ENCODE peak calls at places on chromosomes 13 and 19, in seven cellular contexts. Q is CD4-positive, alpha-beta T cell; F is H1; S is neural progenitor cell; B is stomach; W is ascending aorta; C is heart left ventricle. K is an unnamed sample.

GRCh38 chr19:45492627-45493470 is 4.0 kb downstream of the RTN2 start:
- DNase-seq in F (peak; percentile 89), C (peak; percentile 74), Q (no peak), W (no peak), S (peak; percentile 84), B (no peak), K (peak; percentile 84)

GRCh38 chr19:53545271-53546065 is 7.5 kb downstream of the ZNF331 start:
- DNase-seq in C (no peak), B (no peak), S (no peak), W (no peak), Q (no peak), F (no peak), K (no peak)

GRCh38 chr13:51865838-51866237 is 4.1 kb downstream of the CCDC70 start:
- DNase-seq in S (peak; percentile 28), Q (no peak), B (no peak), F (peak; percentile 58), W (no peak), C (no peak), K (no peak)

GRCh38 chr13:50127017-50127725 is 111.9 kb downstream of the KCNRG start:
- DNase-seq in W (no peak), F (peak; percentile 71), C (peak; percentile 64), Q (peak; percentile 47), S (peak; percentile 75), B (peak; percentile 50), K (peak; percentile 41)

GRCh38 chr19:14530005-14530348 is 583 bp downstream of the TECR start:
- DNase-seq in C (no peak), Q (no peak), B (no peak), F (no peak), S (peak; percentile 79), W (no peak), K (no peak)

GRCh38 chr13:83881917-83882625 is at the start of gene SLITRK1:
- DNase-seq in F (peak; percentile 93), W (no peak), Q (no peak), S (peak; percentile 94), B (no peak), C (no peak), K (peak; percentile 36)

GRCh38 chr19:34675250-34675649 is 1.7 kb downstream of the SCGB2B2 start:
- DNase-seq in S (no peak), C (no peak), B (no peak), W (no peak), Q (no peak), F (no peak), K (no peak)

GRCh38 chr19:28235606-28236125 is 977.3 kb downstream of the UQCRFS1 start:
- DNase-seq in B (no peak), Q (no peak), C (no peak), S (no peak), F (no peak), W (no peak), K (no peak)

GRCh38 chr13:100797921-100798320 is 123.3 kb upstream of the TMTC4 start:
- DNase-seq in S (no peak), B (no peak), F (no peak), C (no peak), W (no peak), Q (no peak), K (no peak)

GRCh38 chr19:54316746-54317107 is 3.8 kb upstream of the LILRA5 start:
- DNase-seq in B (no peak), Q (no peak), C (no peak), S (peak; percentile 24), F (peak; percentile 61), W (no peak), K (no peak)

GRCh38 chr13:95474992-95475391 is 77.5 kb upstream of the CLDN10 start:
- DNase-seq in C (no peak), W (no peak), S (peak; percentile 35), B (no peak), Q (no peak), F (no peak), K (no peak)

GRCh38 chr19:35780058-35780457 is 4.7 kb downstream of the ARHGAP33 start:
- DNase-seq in S (no peak), F (no peak), C (no peak), B (no peak), W (no peak), Q (no peak), K (no peak)

DNA sequence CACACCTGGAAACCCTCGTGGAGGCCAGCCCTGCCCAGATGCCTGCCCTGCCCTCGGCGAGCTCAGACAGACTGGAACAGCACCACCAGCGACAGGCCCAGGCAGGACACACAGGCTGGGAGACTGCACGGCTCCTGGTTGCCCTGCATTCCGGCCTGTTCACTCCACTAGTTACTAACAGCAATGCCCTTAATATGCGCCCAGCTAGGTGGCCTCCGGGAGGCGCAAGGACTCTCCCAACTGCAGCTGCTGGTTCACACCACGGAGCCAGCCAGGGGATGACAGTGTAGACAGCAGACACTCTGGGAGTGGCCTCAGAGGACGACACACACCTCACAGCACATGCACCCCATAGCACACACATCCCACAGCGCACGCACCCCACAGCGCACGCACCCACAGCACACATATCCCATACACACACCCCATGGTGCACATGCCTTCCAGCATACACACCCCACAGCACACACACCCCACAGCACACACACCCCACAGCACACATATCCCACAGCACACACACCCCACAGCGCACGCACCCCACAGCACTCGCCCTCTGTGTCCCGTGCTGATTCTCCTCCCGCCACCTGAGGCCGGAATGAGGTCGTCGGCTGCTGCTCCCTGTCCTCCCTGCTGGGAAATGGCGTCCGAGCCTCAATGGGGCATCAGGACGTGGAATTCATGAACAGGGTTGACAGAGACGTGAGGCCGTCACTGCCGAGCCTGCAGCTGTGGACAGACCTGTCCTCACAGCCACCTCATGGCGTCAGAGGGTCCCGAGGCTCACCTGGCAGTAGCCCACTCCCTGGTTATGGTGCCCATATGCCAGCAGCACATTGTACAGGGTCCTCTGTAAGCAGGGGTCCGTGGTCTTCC is 13.6 kb downstream of the GRTP1 start:
- DNase-seq in S (peak; percentile 28), B (no peak), C (no peak), Q (no peak), W (no peak), F (no peak), K (no peak)
- TF ChIP-seq CTCF in S (peak; percentile 28), B (no peak), C (no peak), Q (no peak), W (no peak), F (peak; percentile 24), K (no peak)

GRCh38 chr13:113489171-113489548 is 1.4 kb downstream of the DCUN1D2 start:
- DNase-seq in C (no peak), W (no peak), Q (no peak), B (no peak), S (peak; percentile 63), F (no peak), K (no peak)
- TF ChIP-seq CTCF in C (no peak), W (no peak), Q (no peak), B (no peak), S (peak; percentile 51), F (peak; percentile 40), K (no peak)

DNA sequence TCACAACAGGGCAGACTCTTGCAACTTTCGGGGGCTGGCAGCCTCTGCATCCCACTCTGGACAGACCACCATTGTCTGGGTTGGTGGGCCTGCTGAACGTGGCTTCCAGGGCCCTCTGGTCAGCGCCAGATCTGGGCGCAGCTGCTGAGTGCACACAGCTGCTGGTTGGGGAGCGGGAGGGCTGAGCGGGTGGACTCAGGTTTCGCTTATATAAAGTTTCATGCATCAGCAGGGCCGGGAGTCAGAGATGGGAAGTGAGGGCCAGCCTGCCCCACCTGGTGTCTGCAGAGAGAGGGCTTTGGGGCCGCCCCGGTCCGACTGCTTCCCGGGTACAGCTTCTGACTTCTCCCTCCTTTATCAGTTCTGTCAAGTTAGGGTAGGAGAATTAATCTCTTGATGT is 6.9 kb downstream of the ARHGEF7 start:
- DNase-seq in B (no peak), C (no peak), W (no peak), Q (no peak), F (peak; percentile 43), S (peak; percentile 20), K (no peak)
- TF ChIP-seq CTCF in B (no peak), C (no peak), W (no peak), Q (no peak), F (no peak), S (no peak), K (no peak)

GRCh38 chr19:31356587-31357314 is 7.5 kb upstream of the TSHZ3 start:
- DNase-seq in S (peak; percentile 75), W (no peak), C (peak; percentile 40), Q (peak; percentile 47), B (no peak), F (peak; percentile 87), K (no peak)
- TF ChIP-seq CTCF in S (peak; percentile 72), W (peak; percentile 55), C (peak; percentile 46), Q (peak; percentile 67), B (peak; percentile 38), F (peak; percentile 80), K (no peak)

DNA sequence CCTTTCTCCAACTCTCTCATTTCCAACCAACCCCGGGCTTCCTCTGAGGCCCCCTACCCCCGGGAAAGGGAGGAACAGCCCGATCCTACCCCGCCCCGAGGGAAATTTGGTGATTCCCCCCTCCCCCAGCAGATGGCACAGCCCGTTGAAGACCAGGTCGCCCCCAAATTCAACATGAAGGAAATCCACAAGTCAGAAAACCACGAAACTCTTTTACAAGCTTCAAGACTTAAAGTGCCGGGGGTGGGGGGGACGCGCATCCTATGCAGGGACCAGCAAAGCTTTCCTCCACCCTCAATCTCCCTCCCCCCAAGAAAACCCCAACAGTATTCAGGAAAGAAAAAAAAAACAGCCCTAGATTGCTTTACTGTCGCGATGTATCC is 1.8 kb downstream of the TCF3 start:
- DNase-seq in F (no peak), B (no peak), W (no peak), C (no peak), S (peak; percentile 66), Q (peak; percentile 11), K (no peak)
- TF ChIP-seq CTCF in F (no peak), B (no peak), W (no peak), C (no peak), S (peak; percentile 29), Q (no peak), K (no peak)

DNA sequence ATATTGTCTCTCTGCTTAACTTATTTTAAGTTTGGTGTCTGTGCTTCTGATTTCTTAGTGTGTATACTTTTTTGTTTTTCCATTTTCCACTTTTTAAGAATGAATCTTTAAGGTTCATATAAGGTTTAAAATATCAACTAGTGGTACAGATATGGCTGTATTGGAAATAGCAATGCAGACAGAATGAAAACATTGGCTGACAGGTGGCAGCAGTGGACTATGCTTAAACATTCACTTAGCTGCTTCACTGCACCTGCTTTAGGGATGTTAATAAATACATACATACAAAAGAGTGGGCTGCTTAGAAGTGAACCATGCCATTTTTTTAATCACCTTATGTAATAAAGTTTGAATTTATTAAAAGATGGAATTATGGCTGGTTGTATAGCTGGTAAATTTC is 27.3 kb downstream of the TM9SF2 start:
- DNase-seq in Q (peak; percentile 37), W (no peak), F (no peak), C (no peak), B (no peak), S (peak; percentile 8), K (peak; percentile 48)
- TF ChIP-seq CTCF in Q (peak; percentile 63), W (no peak), F (no peak), C (no peak), B (no peak), S (peak; percentile 31), K (peak; percentile 41)

K was measured in GM13976.